ENCODE peak calls at places on chromosomes 3 and 15, in ten cellular contexts. T is RWPE1; Q is GM12865; X is HuH-7.5; F is BE2C; Y is right cardiac atrium; E is activated CD4-positive, alpha-beta T cell treated with anti-CD3 and anti-CD28 coated beads, Interleukin-2, amount 50 U/mL, for 4 hours; K is T47D; W is NCI-H2029; J is stimulated activated CD4-positive, alpha-beta T cell treated with anti-CD3 and anti-CD28 coated beads, Interleukin-2, amount 100 ng/mL, for 24 hours. V is an unnamed sample.

GRCh38 chr3:54361884-54362283 is 239.5 kb downstream of the CACNA2D3 start:
- DNase-seq in J (no peak), X (no peak), E (no peak), F (no peak), W (no peak), K (no peak), Y (no peak), T (no peak), Q (no peak), V (no peak)

GRCh38 chr15:83698294-83698693 is 44.4 kb downstream of the ADAMTSL3 start:
- DNase-seq in X (no peak), Y (peak; percentile 69), J (no peak), T (peak; percentile 59), K (no peak), E (no peak), W (no peak), F (no peak), Q (no peak), V (no peak)

GRCh38 chr3:112333386-112334334 is 704 bp downstream of the CD200 start:
- DNase-seq in J (no peak), Y (peak; percentile 28), Q (no peak), W (no peak), K (no peak), F (peak; percentile 31), T (no peak), E (peak; percentile 11), X (no peak), V (no peak)

GRCh38 chr15:22979069-22979698 is 984 bp downstream of the CYFIP1 start:
- DNase-seq in K (peak; percentile 50), J (peak; percentile 38), X (peak; percentile 73), Q (peak; percentile 70), T (peak; percentile 70), W (peak; percentile 5), F (peak; percentile 68), E (no peak), Y (peak; percentile 66), V (peak; percentile 34)

GRCh38 chr3:4980229-4981159 is 1.3 kb downstream of the BHLHE40 start:
- DNase-seq in F (peak; percentile 80), W (peak; percentile 85), T (peak; percentile 69), J (peak; percentile 93), K (peak; percentile 30), E (peak; percentile 86), X (peak; percentile 86), Q (peak; percentile 91), Y (peak; percentile 92), V (peak; percentile 70)

GRCh38 chr15:38768970-38769369 is 204.4 kb upstream of the RASGRP1 start:
- DNase-seq in E (no peak), T (no peak), Y (peak; percentile 18), F (peak; percentile 13), J (no peak), Q (peak; percentile 4), X (no peak), W (no peak), K (no peak), V (peak; percentile 4)

GRCh38 chr15:58260911-58261267 is 122.7 kb downstream of the AQP9 start:
- DNase-seq in T (peak; percentile 49), Q (no peak), W (peak; percentile 86), Y (peak; percentile 53), E (no peak), J (no peak), X (no peak), F (peak; percentile 29), K (no peak), V (no peak)

GRCh38 chr3:16290827-16291196 is 25.8 kb downstream of the OXNAD1 start:
- DNase-seq in Q (peak; percentile 26), Y (no peak), F (no peak), X (no peak), K (no peak), E (no peak), T (no peak), J (no peak), W (no peak), V (no peak)

GRCh38 chr3:51706021-51706485 is 815 bp upstream of the GRM2 start:
- DNase-seq in Y (no peak), J (no peak), T (no peak), K (no peak), Q (no peak), W (no peak), X (no peak), E (no peak), F (no peak), V (no peak)

GRCh38 chr3:155941354-155941753 is 70.9 kb downstream of the GMPS start:
- DNase-seq in K (no peak), W (no peak), F (no peak), E (no peak), Y (no peak), X (no peak), J (no peak), T (no peak), Q (no peak), V (no peak)

GRCh38 chr3:5013021-5013906 is 34.0 kb downstream of the BHLHE40 start:
- DNase-seq in T (peak; percentile 77), K (no peak), F (peak; percentile 18), Y (peak; percentile 55), J (no peak), E (no peak), X (no peak), W (no peak), Q (no peak), V (no peak)

GRCh38 chr15:89494941-89495637 is 1.3 kb downstream of the RHCG start:
- DNase-seq in T (no peak), Y (no peak), K (no peak), Q (peak; percentile 45), X (no peak), J (no peak), W (no peak), F (peak; percentile 41), E (no peak), V (no peak)

GRCh38 chr3:23671901-23672589 is 133.7 kb upstream of the UBE2E1 start:
- DNase-seq in Y (peak; percentile 24), E (no peak), Q (no peak), T (peak; percentile 20), X (no peak), J (no peak), W (no peak), K (no peak), F (peak; percentile 13), V (no peak)

GRCh38 chr3:173548261-173548660 is 150.7 kb downstream of the NLGN1 start:
- DNase-seq in K (no peak), J (no peak), Q (peak; percentile 3), E (no peak), Y (no peak), W (no peak), F (no peak), T (no peak), X (no peak), V (no peak)

GRCh38 chr15:72492733-72493132 is 18.6 kb downstream of the ARIH1 start:
- DNase-seq in W (no peak), K (no peak), X (no peak), E (no peak), Q (no peak), T (no peak), F (no peak), Y (no peak), J (no peak), V (no peak)

GRCh38 chr3:110650752-110651151 is 420.9 kb upstream of the NECTIN3 start:
- DNase-seq in E (no peak), T (no peak), X (no peak), W (no peak), F (no peak), Q (no peak), K (no peak), J (no peak), Y (no peak), V (no peak)

GRCh38 chr3:159764211-159765024 is 224.2 kb upstream of the IL12A start:
- DNase-seq in Y (no peak), W (no peak), E (no peak), F (peak; percentile 27), T (peak; percentile 77), Q (peak; percentile 25), K (peak; percentile 85), J (no peak), X (peak; percentile 75), V (peak; percentile 64)

GRCh38 chr3:105944721-105945120 is 75.9 kb upstream of the CBLB start:
- DNase-seq in K (no peak), W (no peak), Q (no peak), J (no peak), E (no peak), T (peak; percentile 69), X (no peak), Y (no peak), F (no peak), V (no peak)

GRCh38 chr3:18429021-18429745 is 4.0 kb upstream of the SATB1 start:
- DNase-seq in T (no peak), J (no peak), F (no peak), W (no peak), X (no peak), E (no peak), Y (no peak), K (no peak), Q (no peak), V (no peak)